ENCODE peak calls at places on chromosome 15, in ten cellular contexts. I is T-helper 1 cell; U is tibial artery; F is endodermal cell; B is occipital lobe; G is left ventricle myocardium superior; J is effector memory CD4-positive, alpha-beta T cell; X is Kasumi-1; Z is dermis microvascular lymphatic vessel endothelial cell; L is activated CD8-positive, alpha-beta memory T cell treated with anti-CD3 and anti-CD28 coated beads for 48 hours. C is an unnamed sample.

GRCh38 chr15:60840703-60841411 is 361.9 kb upstream of the ICE2 start:
- DNase-seq in G (no peak), U (no peak), L (no peak), F (no peak), B (no peak), X (no peak), Z (no peak), J (peak), I (peak), C (no peak)

GRCh38 chr15:85128636-85129035 is 147.0 kb downstream of the PDE8A start:
- DNase-seq in I (no peak), J (no peak), F (no peak), G (no peak), L (no peak), B (no peak), U (no peak), X (no peak), Z (no peak), C (no peak)

GRCh38 chr15:100682468-100682867 is 80.1 kb downstream of the ASB7 start:
- DNase-seq in U (no peak), F (no peak), G (no peak), J (no peak), L (no peak), X (peak), B (no peak), Z (no peak), I (no peak), C (no peak)

GRCh38 chr15:39919740-39920509 is at the start of gene GPR176:
- DNase-seq in F (peak), U (peak), B (peak), L (peak), I (peak), X (no peak), G (peak), Z (no peak), J (peak), C (peak)

GRCh38 chr15:64642875-64643274 is 132.5 kb downstream of the RBPMS2 start:
- DNase-seq in F (no peak), I (no peak), B (no peak), Z (no peak), U (no peak), L (no peak), X (no peak), G (no peak), J (no peak), C (no peak)

GRCh38 chr15:43463542-43463941 is 29.4 kb downstream of the TP53BP1 start:
- DNase-seq in U (no peak), Z (no peak), J (no peak), B (no peak), L (no peak), I (no peak), F (no peak), X (no peak), G (no peak), C (peak)

GRCh38 chr15:85329561-85330421 is 50.6 kb upstream of the AKAP13 start:
- DNase-seq in Z (no peak), X (no peak), B (no peak), F (no peak), G (peak), I (peak), L (no peak), U (peak), J (no peak), C (peak)

GRCh38 chr15:42344763-42345162 is 14.5 kb upstream of the CAPN3 start:
- DNase-seq in J (no peak), F (no peak), I (no peak), X (no peak), B (no peak), Z (peak), U (peak), L (no peak), G (no peak), C (peak)

GRCh38 chr15:101445562-101446526 is 43.7 kb downstream of the PCSK6 start:
- DNase-seq in F (peak), G (peak), Z (peak), L (no peak), I (no peak), X (peak), B (no peak), U (no peak), J (no peak), C (peak)

GRCh38 chr15:69590932-69591524 is 138.4 kb downstream of the RPLP1 start:
- DNase-seq in L (no peak), G (no peak), J (no peak), U (no peak), B (no peak), I (no peak), F (no peak), X (no peak), Z (no peak), C (no peak)

GRCh38 chr15:99755692-99756409 is 22.6 kb upstream of the LYSMD4 start:
- DNase-seq in F (peak), U (no peak), Z (peak), J (no peak), B (no peak), L (no peak), X (peak), G (peak), I (peak), C (peak)

GRCh38 chr15:66786708-66787471 is 84.9 kb downstream of the SMAD6 start:
- DNase-seq in F (no peak), B (no peak), U (no peak), Z (no peak), J (no peak), I (no peak), G (no peak), L (no peak), X (no peak), C (no peak)

GRCh38 chr15:100111103-100112060 is 230.4 kb downstream of the ADAMTS17 start:
- DNase-seq in U (peak), B (no peak), G (peak), F (no peak), X (peak), I (peak), J (no peak), L (no peak), Z (peak), C (peak)

GRCh38 chr15:80434926-80435720 is 30.9 kb downstream of the ARNT2 start:
- DNase-seq in F (no peak), X (no peak), I (no peak), U (no peak), L (no peak), J (no peak), G (no peak), B (no peak), Z (no peak), C (no peak)

GRCh38 chr15:66126057-66126855 is 127.3 kb downstream of the MEGF11 start:
- DNase-seq in Z (no peak), J (no peak), I (no peak), F (no peak), L (no peak), U (no peak), B (no peak), G (no peak), X (no peak), C (no peak)

GRCh38 chr15:66573719-66574641 is 8.2 kb upstream of the LCTL start:
- DNase-seq in U (no peak), F (peak), J (no peak), Z (no peak), G (peak), I (no peak), L (no peak), X (no peak), B (no peak), C (no peak)

GRCh38 chr15:42104095-42104891 is 9.9 kb upstream of the PLA2G4D start:
- DNase-seq in X (no peak), I (no peak), J (no peak), B (no peak), Z (no peak), F (no peak), U (no peak), G (no peak), L (no peak), C (no peak)

GRCh38 chr15:65796610-65797012 is 4.5 kb upstream of the DENND4A start:
- DNase-seq in G (no peak), I (no peak), L (no peak), X (peak), U (no peak), F (no peak), J (no peak), Z (no peak), B (no peak), C (peak)

GRCh38 chr15:88038261-88038660 is 218.3 kb downstream of the NTRK3 start:
- DNase-seq in I (no peak), F (no peak), G (no peak), Z (no peak), J (no peak), B (no peak), L (no peak), X (no peak), U (no peak), C (no peak)

GRCh38 chr15:34116620-34117019 is 14.7 kb downstream of the PGBD4 start:
- DNase-seq in G (no peak), U (no peak), X (no peak), L (no peak), J (no peak), I (no peak), Z (no peak), B (no peak), F (no peak), C (no peak)

GRCh38 chr15:63601026-63601726 is 4.0 kb downstream of the FBXL22 start:
- DNase-seq in X (no peak), L (no peak), U (no peak), I (peak), F (peak), Z (no peak), G (peak), J (peak), B (no peak), C (peak)

GRCh38 chr15:26894181-26894580 is 27.3 kb downstream of the GABRA5 start:
- DNase-seq in I (no peak), Z (no peak), G (no peak), J (no peak), L (no peak), U (no peak), B (no peak), X (no peak), F (peak), C (no peak)

C was measured in iris pigment epithelial cell.